ENCODE peak calls at places on chromosomes 12 and 14, in five cellular contexts. O is stimulated activated naive CD8-positive, alpha-beta T cell treated with anti-CD3 and anti-CD28 coated beads, Interleukin-15, amount 100 ng/mL, for 72 hours; T is Right ventricle myocardium superior; M is ovary; C is lower leg skin. F is an unnamed sample.

GRCh38 chr14:39614292-39614923 is 182.2 kb upstream of the FBXO33 start:
- DNase-seq in O (no peak), M (no peak), C (no peak), T (no peak), F (no peak)

GRCh38 chr12:48001426-48002178 is 2.7 kb downstream of the COL2A1 start:
- DNase-seq in T (peak), C (peak), M (no peak), O (no peak), F (no peak)

GRCh38 chr14:94089479-94089878 is 8.4 kb downstream of the IFI27L1 start:
- DNase-seq in C (no peak), O (no peak), M (no peak), T (no peak), F (no peak)

GRCh38 chr12:88923631-88924030 is 343.4 kb upstream of the KITLG start:
- DNase-seq in O (no peak), M (no peak), C (no peak), T (no peak), F (no peak)

GRCh38 chr12:109738209-109738608 is 24.6 kb downstream of the FAM222A start:
- DNase-seq in T (peak), O (no peak), M (no peak), C (no peak), F (no peak)

GRCh38 chr12:64457036-64457435 is 5.1 kb downstream of the TBK1 start:
- DNase-seq in C (no peak), M (no peak), T (no peak), O (no peak), F (no peak)

GRCh38 chr14:81868172-81868571 is 334.5 kb upstream of the SEL1L start:
- DNase-seq in O (no peak), M (no peak), C (no peak), T (no peak), F (no peak)

GRCh38 chr14:54766276-54767138 is 136.1 kb downstream of the GCH1 start:
- DNase-seq in C (no peak), T (no peak), M (no peak), O (no peak), F (no peak)

GRCh38 chr12:34399631-34400422 is 377.5 kb downstream of the ALG10 start:
- DNase-seq in C (peak), M (peak), T (no peak), O (peak), F (no peak)

GRCh38 chr12:113818278-113818677 is 147.8 kb downstream of the RBM19 start:
- DNase-seq in T (no peak), M (no peak), O (no peak), C (no peak), F (no peak)

GRCh38 chr14:41558527-41558926 is 48.1 kb upstream of the LRFN5 start:
- DNase-seq in O (no peak), M (no peak), T (no peak), C (no peak), F (no peak)

GRCh38 chr14:20515846-20516245 is 10.5 kb downstream of the RNASE10 start:
- DNase-seq in C (no peak), M (no peak), T (no peak), O (no peak), F (no peak)

GRCh38 chr14:63030113-63030512 is 15.1 kb downstream of the KCNH5 start:
- DNase-seq in T (no peak), C (no peak), O (no peak), M (no peak), F (no peak)

GRCh38 chr12:10182662-10183061 is 3.8 kb downstream of the TMEM52B start:
- DNase-seq in T (no peak), O (no peak), M (no peak), C (no peak), F (peak)

GRCh38 chr12:124361074-124361965 is 66.4 kb downstream of the RFLNA start:
- DNase-seq in O (no peak), T (no peak), C (no peak), M (no peak), F (no peak)

GRCh38 chr14:102362084-102362483 is 606 bp downstream of the CINP start:
- DNase-seq in C (no peak), T (no peak), O (peak), M (no peak), F (no peak)

GRCh38 chr14:85060116-85060515 is 469.8 kb upstream of the FLRT2 start:
- DNase-seq in O (no peak), M (no peak), C (no peak), T (no peak), F (no peak)

GRCh38 chr12:112482734-112483133 is 64.0 kb downstream of the PTPN11 start:
- DNase-seq in C (no peak), O (no peak), M (no peak), T (no peak), F (no peak)

GRCh38 chr12:26406391-26406790 is 211.0 kb downstream of the SSPN start:
- DNase-seq in C (no peak), T (no peak), O (no peak), M (no peak), F (no peak)

GRCh38 chr14:103684471-103684870 is 30.8 kb downstream of the XRCC3 start:
- DNase-seq in O (no peak), T (no peak), C (no peak), M (no peak), F (no peak)

GRCh38 chr14:52434955-52435354 is 117.3 kb downstream of the TXNDC16 start:
- DNase-seq in O (no peak), M (no peak), T (no peak), C (no peak), F (no peak)

GRCh38 chr12:56358836-56359532 is 923 bp downstream of the STAT2 start:
- DNase-seq in O (no peak), C (no peak), T (no peak), M (no peak), F (peak)

GRCh38 chr14:24721772-24722171 is 87.8 kb upstream of the GZMB start:
- DNase-seq in M (no peak), O (no peak), T (no peak), C (no peak), F (no peak)

GRCh38 chr12:68824131-68824530 is 16.2 kb downstream of the MDM2 start:
- DNase-seq in M (no peak), T (no peak), C (no peak), O (no peak), F (no peak)

GRCh38 chr14:32940711-32941667 is 2.3 kb downstream of the NPAS3 start:
- DNase-seq in C (no peak), T (no peak), O (no peak), M (no peak), F (no peak)

GRCh38 chr14:87888136-87888999 is 104.6 kb downstream of the GALC start:
- DNase-seq in O (peak), C (no peak), M (no peak), T (no peak), F (no peak)

GRCh38 chr12:19261773-19262172 is 132.2 kb downstream of the PLEKHA5 start:
- DNase-seq in T (no peak), M (no peak), O (no peak), C (no peak), F (no peak)

GRCh38 chr14:34014936-34015335 is 64.1 kb upstream of the EGLN3 start:
- DNase-seq in C (no peak), O (no peak), T (no peak), M (no peak), F (no peak)

GRCh38 chr14:99517046-99517642 is 35.9 kb downstream of the CCNK start:
- DNase-seq in T (no peak), M (no peak), O (no peak), C (no peak), F (no peak)

GRCh38 chr14:106436310-106436905 is 910.0 kb downstream of the TMEM121 start:
- DNase-seq in C (no peak), T (peak), M (no peak), O (no peak), F (no peak)

GRCh38 chr14:50957296-50957695 is 13.0 kb upstream of the PYGL start:
- DNase-seq in O (no peak), M (no peak), C (no peak), T (no peak), F (no peak)

GRCh38 chr14:69156224-69156623 is 3.3 kb upstream of the DCAF5 start:
- DNase-seq in T (no peak), O (no peak), M (no peak), C (no peak), F (no peak)

GRCh38 chr12:22544038-22544979 is at the start of gene C2CD5:
- DNase-seq in T (peak), C (peak), O (peak), M (peak), F (peak)

GRCh38 chr12:44405267-44405666 is 470.8 kb downstream of the NELL2 start:
- DNase-seq in T (no peak), C (no peak), O (no peak), M (no peak), F (no peak)

GRCh38 chr12:57583008-57583831 is 7.8 kb upstream of the PIP4K2C start:
- DNase-seq in M (peak), O (peak), C (no peak), T (no peak), F (no peak)

GRCh38 chr12:68508536-68509050 is 102.1 kb upstream of the RAP1B start:
- DNase-seq in T (no peak), M (no peak), O (no peak), C (no peak), F (no peak)

GRCh38 chr14:71004481-71004880 is 97.2 kb downstream of the PCNX1 start:
- DNase-seq in T (no peak), O (no peak), M (no peak), C (no peak), F (no peak)

GRCh38 chr12:25866586-25867378 is 91.7 kb upstream of the RASSF8 start:
- DNase-seq in C (no peak), O (no peak), M (no peak), T (no peak), F (no peak)

GRCh38 chr14:34810028-34810427 is 65.1 kb downstream of the BAZ1A start:
- DNase-seq in C (no peak), T (no peak), M (no peak), O (no peak), F (no peak)

F was measured in epithelial cell of prostate.